ENCODE peak calls at places on chromosomes 1 and 21, in eight cellular contexts. R is progenitor cell of endocrine pancreas, Z is fibroblast of pulmonary artery, G is WERI-Rb-1, E is transverse colon, A is cardiac fibroblast, D is left lung, Y is hepatocyte. L is an unnamed sample.

GRCh38 chr1:222844108-222844779 is 29.4 kb downstream of the DISP1 start:
- DNase-seq in E (no peak), Y (peak), G (no peak), D (no peak), R (no peak), Z (peak), A (peak), L (no peak)

GRCh38 chr1:62436039-62436465 is 797 bp upstream of the USP1 start:
- DNase-seq in E (peak), Z (no peak), G (no peak), D (peak), A (no peak), Y (no peak), R (peak), L (peak)

GRCh38 chr1:4047666-4048065 is 147.6 kb upstream of the C1orf174 start:
- DNase-seq in R (no peak), G (no peak), Z (no peak), D (no peak), Y (no peak), E (no peak), A (no peak), L (no peak)

GRCh38 chr1:229059671-229060079 is 211.2 kb upstream of the RAB4A start:
- DNase-seq in R (no peak), E (no peak), Z (peak), G (no peak), A (peak), D (no peak), Y (peak), L (no peak)

GRCh38 chr21:20329636-20330035 is 668.6 kb upstream of the NCAM2 start:
- DNase-seq in D (no peak), R (no peak), E (no peak), A (no peak), Z (no peak), Y (no peak), G (no peak), L (no peak)

GRCh38 chr1:9444532-9444931 is 94.7 kb upstream of the SLC25A33 start:
- DNase-seq in Z (no peak), Y (no peak), G (peak), D (no peak), E (no peak), R (no peak), A (no peak), L (no peak)

GRCh38 chr1:240350910-240351331 is 259.2 kb downstream of the FMN2 start:
- DNase-seq in G (no peak), Z (peak), R (no peak), Y (no peak), D (no peak), A (peak), E (no peak), L (no peak)

GRCh38 chr1:184836934-184837698 is 82.5 kb upstream of the EDEM3 start:
- DNase-seq in Z (no peak), Y (peak), G (no peak), R (no peak), E (no peak), A (no peak), D (no peak), L (no peak)

GRCh38 chr1:40977721-40978120 is 1.8 kb upstream of the CTPS1 start:
- DNase-seq in D (no peak), A (peak), G (no peak), Z (peak), E (no peak), R (no peak), Y (no peak), L (no peak)

GRCh38 chr1:202217951-202218350 is 24.4 kb downstream of the LGR6 start:
- DNase-seq in A (no peak), Z (no peak), R (no peak), G (no peak), Y (no peak), E (no peak), D (no peak), L (no peak)

GRCh38 chr1:19323987-19324664 is 12.0 kb downstream of the SLC66A1 start:
- DNase-seq in A (no peak), E (no peak), D (no peak), R (no peak), Z (no peak), Y (no peak), G (no peak), L (no peak)

GRCh38 chr1:115782571-115783281 is 14.2 kb upstream of the CASQ2 start:
- DNase-seq in D (no peak), Z (peak), E (no peak), R (no peak), A (peak), Y (peak), G (no peak), L (no peak)

GRCh38 chr1:33653226-33653625 is 180.8 kb downstream of the ZSCAN20 start:
- DNase-seq in Y (no peak), D (no peak), G (no peak), A (no peak), E (no peak), Z (no peak), R (no peak), L (no peak)

GRCh38 chr1:168709407-168709891 is 19.6 kb downstream of the DPT start:
- DNase-seq in G (no peak), D (no peak), A (peak), E (no peak), Z (peak), Y (peak), R (no peak), L (no peak)

GRCh38 chr1:5311147-5311546 is 656.7 kb downstream of the AJAP1 start:
- DNase-seq in R (no peak), Y (no peak), Z (no peak), D (no peak), A (no peak), E (no peak), G (no peak), L (no peak)

GRCh38 chr1:172764378-172764777 is 105.5 kb downstream of the FASLG start:
- DNase-seq in E (no peak), G (no peak), R (no peak), Z (no peak), A (no peak), D (no peak), Y (no peak), L (no peak)

GRCh38 chr1:84634536-84635205 is 55.6 kb downstream of the SSX2IP start:
- DNase-seq in G (peak), A (no peak), E (no peak), Y (peak), R (no peak), D (no peak), Z (no peak), L (no peak)

GRCh38 chr1:18200136-18200717 is 92.6 kb downstream of the IGSF21 start:
- DNase-seq in D (no peak), R (no peak), G (peak), Y (no peak), E (no peak), A (no peak), Z (no peak), L (no peak)

GRCh38 chr1:59972216-59972924 is 45.8 kb upstream of the CYP2J2 start:
- DNase-seq in D (peak), Z (no peak), A (no peak), R (no peak), Y (no peak), E (no peak), G (no peak), L (no peak)

GRCh38 chr1:198161718-198162090 is 4.9 kb downstream of the NEK7 start:
- DNase-seq in Z (no peak), G (no peak), D (no peak), R (no peak), A (no peak), E (no peak), Y (no peak), L (no peak)

GRCh38 chr1:24409535-24409934 is 4.0 kb downstream of the STPG1 start:
- DNase-seq in A (peak), R (no peak), Z (peak), G (no peak), Y (no peak), D (no peak), E (no peak), L (no peak)

GRCh38 chr1:18256318-18257235 is 149.0 kb downstream of the IGSF21 start:
- DNase-seq in Z (peak), G (peak), Y (peak), E (peak), A (peak), D (no peak), R (peak), L (peak)

GRCh38 chr21:22258821-22259220 is 1260.6 kb downstream of the NCAM2 start:
- DNase-seq in D (no peak), Z (no peak), R (no peak), E (no peak), Y (no peak), G (no peak), A (no peak), L (no peak)

GRCh38 chr1:116203192-116203723 is 92.1 kb downstream of the MAB21L3 start:
- DNase-seq in Z (no peak), D (no peak), R (no peak), G (no peak), E (no peak), A (no peak), Y (no peak), L (no peak)

GRCh38 chr1:156676820-156677615 is at the start of gene NES:
- DNase-seq in Z (peak), R (no peak), E (peak), D (peak), A (peak), G (peak), Y (peak), L (no peak)

GRCh38 chr1:205346956-205347574 is 9.7 kb downstream of the KLHDC8A start:
- DNase-seq in R (no peak), A (no peak), D (no peak), Y (no peak), Z (no peak), G (no peak), E (no peak), L (no peak)

GRCh38 chr1:205344010-205344808 is 12.5 kb downstream of the KLHDC8A start:
- DNase-seq in G (no peak), Z (no peak), D (peak), R (peak), Y (peak), E (peak), A (no peak), L (no peak)

GRCh38 chr1:205340674-205341073 is 16.0 kb downstream of the KLHDC8A start:
- DNase-seq in E (no peak), Z (no peak), D (no peak), R (no peak), A (no peak), G (no peak), Y (no peak), L (no peak)

GRCh38 chr1:205345761-205346160 is 11.0 kb downstream of the KLHDC8A start:
- DNase-seq in Y (no peak), Z (no peak), A (no peak), D (no peak), E (no peak), G (no peak), R (no peak), L (no peak)

GRCh38 chr1:205343431-205344009 is 13.2 kb downstream of the KLHDC8A start:
- DNase-seq in Z (no peak), E (no peak), Y (peak), A (no peak), G (no peak), D (peak), R (peak), L (no peak)
- TF ChIP-seq CTCF in Z (peak), E (no peak), Y (peak), A (no peak), G (peak), D (no peak), R (peak), L (no peak)

GRCh38 chr1:226186124-226187018 is at the start of gene ACBD3:
- DNase-seq in G (peak), E (peak), D (peak), Z (peak), A (peak), Y (peak), R (peak), L (peak)
- TF ChIP-seq CTCF in G (no peak), E (no peak), D (no peak), Z (no peak), A (no peak), Y (no peak), R (no peak), L (no peak)

DNA sequence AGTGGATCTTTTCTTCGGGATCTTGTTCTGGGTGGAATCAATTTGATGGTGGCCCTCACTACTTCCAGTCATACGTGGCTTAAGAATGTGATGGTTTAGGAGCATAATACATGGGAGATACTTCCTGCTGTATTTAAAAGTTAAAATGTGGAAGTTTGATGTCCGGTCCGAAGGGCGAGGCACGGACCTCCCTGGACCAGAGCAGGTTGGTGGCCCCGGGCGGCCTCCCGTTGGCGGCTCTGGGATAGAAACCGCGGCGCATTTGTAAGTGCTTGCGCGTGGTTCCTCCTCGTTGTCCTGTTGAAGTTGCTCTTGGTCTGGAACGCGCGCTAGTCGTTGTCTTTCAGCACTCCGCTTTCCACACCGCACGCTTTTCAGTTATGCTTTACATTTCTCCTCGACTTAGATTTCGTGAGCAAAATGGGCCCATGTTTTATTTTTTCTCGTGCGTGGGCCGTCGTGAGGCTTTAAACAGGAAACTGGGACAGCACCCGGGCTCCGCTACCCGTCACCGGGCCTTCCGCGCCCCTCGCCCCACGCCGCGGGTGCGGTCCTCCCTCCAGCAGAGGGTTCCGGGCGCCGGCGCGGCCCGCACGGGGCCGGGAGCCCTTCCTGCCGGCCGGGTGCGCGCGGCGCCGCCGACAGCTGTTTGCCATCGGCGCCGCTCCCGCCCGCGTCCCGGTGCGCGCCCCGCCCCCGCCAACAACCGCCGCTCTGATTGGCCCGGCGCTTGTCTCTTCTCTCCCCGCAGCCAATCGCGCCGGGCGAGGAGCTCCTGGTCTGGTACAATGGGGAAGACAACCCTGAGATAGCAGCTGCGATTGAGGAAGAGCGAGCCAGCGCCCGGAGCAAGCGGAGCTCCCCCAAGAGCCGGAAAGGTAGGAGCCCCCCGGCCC is 48.9 kb downstream of the PRDM2 start:
- DNase-seq in D (peak), Z (peak), A (peak), Y (peak), R (peak), G (peak), E (peak), L (peak)
- TF ChIP-seq CTCF in D (no peak), Z (no peak), A (no peak), Y (peak), R (peak), G (no peak), E (no peak), L (peak)

GRCh38 chr1:30151119-30151518 is 572.3 kb downstream of the MATN1 start:
- DNase-seq in Z (no peak), G (no peak), Y (no peak), A (no peak), D (no peak), E (no peak), R (no peak), L (no peak)

GRCh38 chr1:30148676-30149075 is 574.7 kb downstream of the MATN1 start:
- DNase-seq in E (no peak), A (no peak), D (no peak), Y (no peak), R (no peak), Z (no peak), G (no peak), L (no peak)

GRCh38 chr1:30149226-30149625 is 574.2 kb downstream of the MATN1 start:
- DNase-seq in Z (no peak), E (no peak), A (no peak), G (no peak), R (no peak), Y (no peak), D (no peak), L (no peak)

GRCh38 chr1:30147188-30147587 is 576.2 kb downstream of the MATN1 start:
- DNase-seq in R (no peak), G (no peak), D (no peak), Y (no peak), Z (no peak), A (no peak), E (no peak), L (no peak)

DNA sequence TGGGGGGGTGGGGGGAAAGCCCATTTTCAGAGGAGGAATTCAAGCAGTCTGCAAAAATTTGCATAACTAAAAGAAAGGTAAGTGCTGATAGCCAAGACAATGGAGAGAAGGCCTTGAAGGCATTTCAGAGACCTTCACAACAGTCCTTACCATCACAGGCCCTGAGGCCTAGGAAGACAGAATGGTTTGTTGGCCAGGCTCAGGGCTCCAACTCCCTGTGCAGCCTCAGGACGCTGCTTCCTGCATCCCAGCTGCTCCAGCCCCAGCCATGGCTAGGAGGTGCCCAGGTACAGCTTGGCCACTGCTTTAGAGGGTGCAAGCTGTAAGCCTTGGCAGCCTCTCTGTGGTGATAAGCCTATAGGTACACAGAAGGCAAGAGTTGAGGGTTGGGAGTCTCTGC is 571.6 kb downstream of the MATN1 start:
- DNase-seq in A (no peak), E (no peak), G (no peak), R (no peak), Y (no peak), D (no peak), Z (no peak), L (no peak)
- TF ChIP-seq CTCF in A (no peak), E (no peak), G (no peak), R (no peak), Y (no peak), D (no peak), Z (no peak), L (no peak)

GRCh38 chr1:162168935-162169545 is 99.5 kb downstream of the NOS1AP start:
- DNase-seq in D (no peak), A (no peak), G (peak), Y (no peak), Z (no peak), R (no peak), E (no peak), L (no peak)
- TF ChIP-seq CTCF in D (no peak), A (no peak), G (no peak), Y (no peak), Z (no peak), R (no peak), E (no peak), L (no peak)

DNA sequence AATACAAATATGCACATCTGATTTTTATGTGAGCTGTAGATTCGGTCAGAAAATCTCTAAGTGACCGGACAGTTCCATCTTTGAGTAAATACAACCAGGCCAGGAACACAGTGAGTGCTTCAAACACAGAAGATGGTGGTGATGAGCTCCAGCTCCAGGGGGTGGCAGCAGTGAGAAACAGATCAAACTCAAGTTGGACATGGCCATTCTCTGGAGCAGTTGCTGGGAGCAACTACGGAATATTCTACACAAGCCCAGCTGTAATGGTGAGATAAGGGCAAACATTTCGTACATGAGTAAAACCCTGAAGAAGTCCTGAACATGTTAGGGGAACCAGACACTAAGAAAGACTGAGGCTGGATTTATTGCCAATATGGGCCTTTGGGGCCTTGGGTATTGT is 100.7 kb downstream of the BARHL2 start:
- DNase-seq in E (no peak), Y (peak), Z (peak), A (no peak), G (peak), D (no peak), R (no peak), L (no peak)
- TF ChIP-seq CTCF in E (peak), Y (peak), Z (peak), A (peak), G (peak), D (no peak), R (peak), L (peak)

GRCh38 chr1:43238104-43238503 is 31.7 kb upstream of the TMEM125 start:
- DNase-seq in Z (peak), R (peak), E (peak), A (peak), G (peak), D (no peak), Y (peak), L (peak)
- TF ChIP-seq CTCF in Z (peak), R (peak), E (peak), A (peak), G (peak), D (peak), Y (peak), L (peak)

DNA sequence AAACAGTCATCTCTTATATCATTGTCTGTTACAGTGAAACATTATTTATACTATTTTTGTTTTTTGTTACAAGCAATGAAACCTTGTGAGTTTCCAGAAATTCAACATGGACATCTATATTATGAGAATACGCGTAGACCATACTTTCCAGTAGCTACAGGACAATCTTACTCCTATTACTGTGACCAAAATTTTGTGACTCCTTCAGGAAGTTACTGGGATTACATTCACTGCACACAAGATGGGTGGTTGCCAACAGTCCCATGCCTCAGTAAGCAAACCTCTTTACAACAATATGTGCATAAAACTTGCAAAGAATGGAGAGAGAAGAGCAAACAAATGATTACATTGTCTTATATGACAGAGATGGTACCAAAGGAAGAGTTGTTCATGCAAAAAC is 22.4 kb downstream of the CFHR4 start:
- DNase-seq in D (no peak), A (peak), G (no peak), R (no peak), Y (no peak), Z (peak), E (no peak), L (no peak)
- TF ChIP-seq CTCF in D (no peak), A (no peak), G (peak), R (peak), Y (no peak), Z (peak), E (no peak), L (no peak)

L was measured in D721Med.